ENCODE peak calls at places on chromosome 14, in nine cellular contexts. H is cardiac muscle cell, B is transverse colon, J is right atrium auricular region, M is mammary epithelial cell, Z is esophagus muscularis mucosa, K is testis, E is Peyer's patch, T is right lobe of liver. V is an unnamed sample. For H3K4me1, the result is how much of the 10 kb centered on the place peaks cover.

GRCh38 chr14:104280902-104281767 is 142.7 kb downstream of the KIF26A start:
- DNase-seq in B (no peak), T (peak), Z (no peak), J (no peak), H (no peak), M (no peak), K (no peak), E (peak), V (no peak)

GRCh38 chr14:22531451-22532344 is 57.3 kb downstream of the DAD1 start:
- DNase-seq in J (no peak), K (no peak), E (no peak), T (no peak), Z (no peak), H (no peak), B (no peak), M (no peak), V (no peak)

GRCh38 chr14:68403191-68403781 is 389.6 kb downstream of the ZFP36L1 start:
- DNase-seq in J (no peak), B (no peak), E (no peak), T (no peak), K (no peak), H (no peak), M (no peak), Z (no peak), V (no peak)

GRCh38 chr14:99382781-99383456 is 97.7 kb downstream of the SETD3 start:
- DNase-seq in Z (no peak), T (no peak), H (no peak), K (no peak), M (no peak), B (no peak), J (no peak), E (no peak), V (no peak)

GRCh38 chr14:22850944-22851790 is 14.8 kb downstream of the MMP14 start:
- DNase-seq in M (peak), T (peak), E (peak), K (peak), J (peak), B (peak), Z (peak), H (no peak), V (peak)

GRCh38 chr14:65184032-65184764 is 81.9 kb upstream of the MAX start:
- DNase-seq in E (no peak), J (no peak), B (no peak), T (no peak), M (peak), Z (no peak), H (no peak), K (no peak), V (no peak)

GRCh38 chr14:84228702-84229101 is 1301.2 kb upstream of the FLRT2 start:
- DNase-seq in J (no peak), M (no peak), B (no peak), K (no peak), Z (no peak), T (no peak), E (no peak), H (no peak), V (no peak)

GRCh38 chr14:105537580-105538474 is 11.4 kb downstream of the TMEM121 start:
- DNase-seq in H (no peak), K (peak), Z (no peak), E (peak), B (peak), T (peak), J (no peak), M (peak), V (peak)

GRCh38 chr14:47149326-47149725 is 497.7 kb upstream of the RPL10L start:
- DNase-seq in Z (no peak), M (no peak), B (no peak), K (no peak), T (no peak), J (no peak), H (no peak), E (no peak), V (no peak)

GRCh38 chr14:41609704-41610183 is 3.1 kb downstream of the LRFN5 start:
- DNase-seq in T (no peak), Z (no peak), K (peak), J (no peak), M (no peak), H (peak), E (no peak), B (no peak), V (no peak)

GRCh38 chr14:41285193-41285748 is 321.4 kb upstream of the LRFN5 start:
- DNase-seq in M (peak), B (no peak), T (no peak), H (peak), J (no peak), E (no peak), Z (no peak), K (peak), V (no peak)

GRCh38 chr14:64196668-64197411 is 97.3 kb downstream of the ESR2 start:
- DNase-seq in J (peak), T (peak), H (peak), E (peak), K (peak), Z (no peak), M (no peak), B (no peak), V (no peak)

GRCh38 chr14:68795602-68796417 is 2.9 kb upstream of the ZFP36L1 start:
- DNase-seq in H (peak), B (peak), E (peak), J (peak), T (peak), M (peak), Z (peak), K (peak), V (peak)

GRCh38 chr14:91410781-91411536 is 6.7 kb downstream of the CCDC88C start:
- DNase-seq in J (no peak), B (no peak), M (no peak), K (no peak), H (no peak), Z (no peak), T (no peak), E (peak), V (no peak)

GRCh38 chr14:104295681-104296387 is 157.4 kb downstream of the KIF26A start:
- DNase-seq in B (no peak), M (no peak), Z (no peak), J (no peak), H (no peak), T (peak), E (no peak), K (no peak), V (peak)

GRCh38 chr14:77910506-77910905 is 110.6 kb downstream of the ADCK1 start:
- DNase-seq in H (no peak), T (no peak), M (no peak), J (no peak), B (no peak), E (no peak), Z (no peak), K (no peak), V (no peak)

GRCh38 chr14:67428501-67429031 is 16.6 kb upstream of the PLEK2 start:
- DNase-seq in Z (no peak), H (peak), K (no peak), T (no peak), M (peak), J (no peak), E (peak), B (peak), V (peak)

GRCh38 chr14:67574806-67575205 is 25.3 kb downstream of the PIGH start:
- DNase-seq in Z (no peak), K (no peak), M (no peak), E (peak), T (no peak), B (no peak), H (no peak), J (no peak), V (no peak)

GRCh38 chr14:100132161-100132902 is 27.1 kb downstream of the DEGS2 start:
- DNase-seq in Z (no peak), K (peak), T (no peak), B (no peak), E (no peak), J (peak), M (no peak), H (no peak), V (no peak)

GRCh38 chr14:44732144-44732543 is 225.1 kb upstream of the FSCB start:
- DNase-seq in K (no peak), H (no peak), B (no peak), M (no peak), T (no peak), Z (no peak), J (no peak), E (no peak), V (no peak)

GRCh38 chr14:53126705-53127104 is 26.4 kb downstream of the DDHD1 start:
- DNase-seq in M (no peak), T (no peak), E (no peak), B (no peak), J (no peak), H (no peak), Z (no peak), K (no peak), V (no peak)
- H3K4me3 ChIP-seq in M (no peak), T (no peak), E (no peak), B (no peak), J (no peak), H (no peak), Z (peak), K (no peak), V (no peak)

DNA sequence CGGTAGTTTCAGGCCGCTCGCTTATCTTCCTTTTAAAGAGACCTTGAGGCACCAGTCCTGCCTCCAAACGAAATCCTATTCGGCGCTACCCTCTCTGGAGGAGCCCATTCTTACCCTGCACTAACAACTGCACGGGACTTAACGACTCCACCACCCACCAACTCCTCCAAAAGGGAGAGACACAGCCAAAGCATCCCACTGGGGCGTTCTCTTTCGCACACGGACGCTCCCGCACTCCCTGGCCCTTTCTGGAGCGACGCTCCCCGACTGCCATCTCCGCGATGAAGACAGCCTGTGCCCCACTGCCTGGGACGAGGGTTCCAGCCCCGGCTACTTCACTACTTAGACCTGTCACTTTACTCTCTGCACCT is 648 bp downstream of the GALC start:
- DNase-seq in K (no peak), Z (no peak), H (no peak), E (no peak), T (no peak), J (no peak), B (no peak), M (peak), V (no peak)
- H3K4me1 ChIP-seq in K (half or more), Z (under half), H (under half), E (under half), T (under half), J (under half), B (under half), M (under half), V (under half)

GRCh38 chr14:101961011-101961721 is 3.2 kb upstream of the DYNC1H1 start:
- DNase-seq in E (peak), H (peak), K (peak), Z (no peak), B (peak), J (peak), M (peak), T (peak), V (peak)
- TF ChIP-seq CTCF in E (peak), H (peak), K (peak), Z (peak), B (peak), J (peak), M (peak), T (peak), V (peak)

GRCh38 chr14:103259801-103260628 is 74.0 kb upstream of the EIF5 start:
- DNase-seq in B (peak), M (no peak), T (peak), K (no peak), Z (no peak), J (no peak), H (no peak), E (no peak), V (peak)
- H3K4me3 ChIP-seq in B (peak), M (peak), T (peak), K (peak), Z (peak), J (peak), H (no peak), E (peak), V (no peak)

GRCh38 chr14:56891226-56891625 is 80.9 kb upstream of the OTX2 start:
- DNase-seq in E (no peak), J (no peak), Z (no peak), T (no peak), B (no peak), M (no peak), H (no peak), K (no peak), V (no peak)
- H3K4me1 ChIP-seq in E (under half), J (under half), Z (under half), T (under half), B (under half), M (under half), H (under half), K (under half), V (under half)

GRCh38 chr14:102878174-102878969 is 44.1 kb upstream of the AMN start:
- DNase-seq in H (no peak), M (no peak), K (no peak), J (no peak), T (no peak), E (peak), Z (no peak), B (peak), V (peak)
- TF ChIP-seq CTCF in H (no peak), M (peak), K (no peak), J (no peak), T (no peak), E (peak), Z (no peak), B (peak), V (no peak)

DNA sequence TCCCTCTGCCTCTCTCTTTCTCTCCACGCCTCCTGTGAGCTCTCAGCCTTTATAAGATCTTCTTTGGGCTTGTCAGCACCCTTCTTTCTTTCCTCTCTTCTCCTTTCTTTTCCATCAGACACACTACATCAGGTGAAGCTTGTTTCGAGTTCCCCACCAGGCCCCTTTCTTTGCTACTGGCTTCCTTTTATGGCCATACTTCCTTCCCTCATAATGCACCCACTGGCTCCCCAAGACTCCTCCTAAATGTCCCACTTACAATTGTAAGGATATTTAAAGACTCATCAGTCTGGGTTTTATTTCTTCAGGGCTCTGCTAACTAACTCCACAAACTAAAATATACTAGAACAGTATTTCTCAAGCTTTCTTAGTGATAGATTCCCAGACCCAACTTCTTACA is 3.5 kb upstream of the RNU6-8 start:
- DNase-seq in Z (no peak), B (no peak), E (no peak), T (no peak), H (no peak), K (no peak), M (no peak), J (no peak), V (no peak)
- H3K4me3 ChIP-seq in Z (no peak), B (no peak), E (no peak), T (no peak), H (no peak), K (no peak), M (no peak), J (no peak), V (no peak)

V was measured in mucosa of descending colon.